ENCODE peak calls at places on chromosomes 16 and 17, in ten cellular contexts. One of them, this sample, is unnamed.

GRCh38 chr17:76791053-76791980 is 53.4 kb downstream of the MFSD11 start:
- DNase-seq in colonic mucosa: no peak
- DNase-seq in prostate gland: no peak
- DNase-seq in gastrocnemius medialis: no peak
- DNase-seq in psoas muscle: no peak
- DNase-seq in cardiac muscle cell: peak
- DNase-seq in neural progenitor cell: no peak
- DNase-seq in heart left ventricle: no peak
- DNase-seq in uterus: peak
- DNase-seq in left ventricle myocardium inferior: no peak
- DNase-seq in this sample: no peak

GRCh38 chr17:40552806-40553693 is 12.2 kb downstream of the CCR7 start:
- DNase-seq in colonic mucosa: peak
- DNase-seq in prostate gland: no peak
- DNase-seq in gastrocnemius medialis: no peak
- DNase-seq in psoas muscle: peak
- DNase-seq in cardiac muscle cell: no peak
- DNase-seq in neural progenitor cell: no peak
- DNase-seq in heart left ventricle: no peak
- DNase-seq in uterus: no peak
- DNase-seq in left ventricle myocardium inferior: no peak
- DNase-seq in this sample: peak

GRCh38 chr16:324451-325334 is 27.8 kb downstream of the AXIN1 start:
- DNase-seq in colonic mucosa: peak
- DNase-seq in prostate gland: no peak
- DNase-seq in gastrocnemius medialis: no peak
- DNase-seq in psoas muscle: no peak
- DNase-seq in cardiac muscle cell: no peak
- DNase-seq in neural progenitor cell: no peak
- DNase-seq in heart left ventricle: no peak
- DNase-seq in uterus: no peak
- DNase-seq in left ventricle myocardium inferior: peak
- DNase-seq in this sample: no peak

GRCh38 chr16:73956592-73957495 is 339.8 kb upstream of the PSMD7 start:
- DNase-seq in colonic mucosa: peak
- DNase-seq in prostate gland: peak
- DNase-seq in gastrocnemius medialis: peak
- DNase-seq in psoas muscle: no peak
- DNase-seq in cardiac muscle cell: peak
- DNase-seq in neural progenitor cell: peak
- DNase-seq in heart left ventricle: peak
- DNase-seq in uterus: peak
- DNase-seq in left ventricle myocardium inferior: peak
- DNase-seq in this sample: peak

GRCh38 chr16:81216114-81216513 is 22.4 kb upstream of the BCO1 start:
- DNase-seq in colonic mucosa: no peak
- DNase-seq in prostate gland: no peak
- DNase-seq in gastrocnemius medialis: no peak
- DNase-seq in psoas muscle: no peak
- DNase-seq in cardiac muscle cell: no peak
- DNase-seq in neural progenitor cell: no peak
- DNase-seq in heart left ventricle: no peak
- DNase-seq in uterus: no peak
- DNase-seq in left ventricle myocardium inferior: no peak
- DNase-seq in this sample: no peak

GRCh38 chr16:53465606-53466290 is 31.5 kb downstream of the RBL2 start:
- DNase-seq in colonic mucosa: no peak
- DNase-seq in prostate gland: no peak
- DNase-seq in gastrocnemius medialis: no peak
- DNase-seq in psoas muscle: no peak
- DNase-seq in cardiac muscle cell: peak
- DNase-seq in neural progenitor cell: no peak
- DNase-seq in heart left ventricle: no peak
- DNase-seq in uterus: no peak
- DNase-seq in left ventricle myocardium inferior: no peak
- DNase-seq in this sample: no peak

GRCh38 chr16:57091990-57092785 is at the start of gene CPNE2:
- DNase-seq in colonic mucosa: peak
- DNase-seq in prostate gland: peak
- DNase-seq in gastrocnemius medialis: peak
- DNase-seq in psoas muscle: peak
- DNase-seq in cardiac muscle cell: peak
- DNase-seq in neural progenitor cell: peak
- DNase-seq in heart left ventricle: peak
- DNase-seq in uterus: peak
- DNase-seq in left ventricle myocardium inferior: peak
- DNase-seq in this sample: peak

GRCh38 chr16:58732545-58733247 is 1.4 kb downstream of the GOT2 start:
- DNase-seq in colonic mucosa: no peak
- DNase-seq in prostate gland: no peak
- DNase-seq in gastrocnemius medialis: no peak
- DNase-seq in psoas muscle: no peak
- DNase-seq in cardiac muscle cell: peak
- DNase-seq in neural progenitor cell: no peak
- DNase-seq in heart left ventricle: no peak
- DNase-seq in uterus: no peak
- DNase-seq in left ventricle myocardium inferior: no peak
- DNase-seq in this sample: peak

GRCh38 chr17:64243340-64243739 is 19.7 kb downstream of the TEX2 start:
- DNase-seq in colonic mucosa: no peak
- DNase-seq in prostate gland: no peak
- DNase-seq in gastrocnemius medialis: no peak
- DNase-seq in psoas muscle: no peak
- DNase-seq in cardiac muscle cell: no peak
- DNase-seq in neural progenitor cell: no peak
- DNase-seq in heart left ventricle: no peak
- DNase-seq in uterus: no peak
- DNase-seq in left ventricle myocardium inferior: no peak
- DNase-seq in this sample: no peak

GRCh38 chr17:64240741-64241347 is 22.2 kb downstream of the TEX2 start:
- DNase-seq in colonic mucosa: peak
- DNase-seq in prostate gland: peak
- DNase-seq in gastrocnemius medialis: peak
- DNase-seq in psoas muscle: peak
- DNase-seq in cardiac muscle cell: peak
- DNase-seq in neural progenitor cell: peak
- DNase-seq in heart left ventricle: peak
- DNase-seq in uterus: peak
- DNase-seq in left ventricle myocardium inferior: peak
- DNase-seq in this sample: no peak

GRCh38 chr17:64242633-64243032 is 20.4 kb downstream of the TEX2 start:
- DNase-seq in colonic mucosa: no peak
- DNase-seq in prostate gland: no peak
- DNase-seq in gastrocnemius medialis: no peak
- DNase-seq in psoas muscle: no peak
- DNase-seq in cardiac muscle cell: no peak
- DNase-seq in neural progenitor cell: no peak
- DNase-seq in heart left ventricle: no peak
- DNase-seq in uterus: no peak
- DNase-seq in left ventricle myocardium inferior: no peak
- DNase-seq in this sample: no peak

GRCh38 chr17:64236827-64237403 is 26.1 kb downstream of the TEX2 start:
- DNase-seq in colonic mucosa: no peak
- DNase-seq in prostate gland: no peak
- DNase-seq in gastrocnemius medialis: no peak
- DNase-seq in psoas muscle: no peak
- DNase-seq in cardiac muscle cell: no peak
- DNase-seq in neural progenitor cell: peak
- DNase-seq in heart left ventricle: no peak
- DNase-seq in uterus: no peak
- DNase-seq in left ventricle myocardium inferior: no peak
- DNase-seq in this sample: peak

GRCh38 chr17:64240261-64240740 is 22.8 kb downstream of the TEX2 start:
- DNase-seq in colonic mucosa: no peak
- DNase-seq in prostate gland: no peak
- DNase-seq in gastrocnemius medialis: peak
- DNase-seq in psoas muscle: no peak
- DNase-seq in cardiac muscle cell: peak
- DNase-seq in neural progenitor cell: peak
- DNase-seq in heart left ventricle: peak
- DNase-seq in uterus: no peak
- DNase-seq in left ventricle myocardium inferior: no peak
- DNase-seq in this sample: no peak
- TF ChIP-seq CTCF in colonic mucosa: no peak
- TF ChIP-seq CTCF in prostate gland: no peak
- TF ChIP-seq CTCF in gastrocnemius medialis: no peak
- TF ChIP-seq CTCF in psoas muscle: no peak
- TF ChIP-seq CTCF in cardiac muscle cell: peak
- TF ChIP-seq CTCF in neural progenitor cell: peak
- TF ChIP-seq CTCF in heart left ventricle: no peak
- TF ChIP-seq CTCF in uterus: no peak
- TF ChIP-seq CTCF in left ventricle myocardium inferior: peak
- TF ChIP-seq CTCF in this sample: no peak

DNA sequence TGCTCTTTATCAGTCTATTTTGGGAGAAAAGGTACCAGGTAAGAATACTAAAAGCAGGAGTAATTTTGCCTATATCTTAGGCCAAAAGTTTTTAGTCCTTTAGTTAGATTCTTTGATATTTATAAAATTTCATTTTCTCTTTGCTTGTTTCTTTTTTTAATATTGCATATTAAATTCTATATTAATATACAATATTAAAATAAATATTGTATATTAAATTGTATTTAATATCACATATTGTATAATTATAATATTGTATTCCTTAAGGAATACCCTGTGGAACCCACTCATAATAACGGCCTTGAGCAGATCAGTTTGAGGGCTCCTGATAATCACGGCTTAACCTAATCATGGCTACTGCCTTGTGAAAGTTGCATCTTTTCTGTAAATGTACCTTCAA is 1.9 kb downstream of the CEP95 start:
- DNase-seq in colonic mucosa: no peak
- DNase-seq in prostate gland: no peak
- DNase-seq in gastrocnemius medialis: no peak
- DNase-seq in psoas muscle: no peak
- DNase-seq in cardiac muscle cell: no peak
- DNase-seq in neural progenitor cell: no peak
- DNase-seq in heart left ventricle: no peak
- DNase-seq in uterus: no peak
- DNase-seq in left ventricle myocardium inferior: no peak
- DNase-seq in this sample: no peak
- H3K4me3 ChIP-seq in colonic mucosa: no peak
- H3K4me3 ChIP-seq in prostate gland: peak
- H3K4me3 ChIP-seq in gastrocnemius medialis: no peak
- H3K4me3 ChIP-seq in psoas muscle: peak
- H3K4me3 ChIP-seq in cardiac muscle cell: peak
- H3K4me3 ChIP-seq in neural progenitor cell: peak
- H3K4me3 ChIP-seq in heart left ventricle: no peak
- H3K4me3 ChIP-seq in uterus: no peak
- H3K4me3 ChIP-seq in left ventricle myocardium inferior: peak
- H3K4me3 ChIP-seq in this sample: peak

GRCh38 chr17:50425682-50426471 is at the start of gene ACSF2:
- DNase-seq in colonic mucosa: peak
- DNase-seq in prostate gland: peak
- DNase-seq in gastrocnemius medialis: peak
- DNase-seq in psoas muscle: peak
- DNase-seq in cardiac muscle cell: peak
- DNase-seq in neural progenitor cell: peak
- DNase-seq in heart left ventricle: peak
- DNase-seq in uterus: peak
- DNase-seq in left ventricle myocardium inferior: peak
- DNase-seq in this sample: peak

GRCh38 chr17:50428831-50429424 is 2.9 kb downstream of the ACSF2 start:
- DNase-seq in colonic mucosa: no peak
- DNase-seq in prostate gland: peak
- DNase-seq in gastrocnemius medialis: peak
- DNase-seq in psoas muscle: no peak
- DNase-seq in cardiac muscle cell: no peak
- DNase-seq in neural progenitor cell: no peak
- DNase-seq in heart left ventricle: no peak
- DNase-seq in uterus: no peak
- DNase-seq in left ventricle myocardium inferior: no peak
- DNase-seq in this sample: no peak

GRCh38 chr17:50425001-50425681 is 877 bp upstream of the ACSF2 start:
- DNase-seq in colonic mucosa: no peak
- DNase-seq in prostate gland: no peak
- DNase-seq in gastrocnemius medialis: no peak
- DNase-seq in psoas muscle: no peak
- DNase-seq in cardiac muscle cell: no peak
- DNase-seq in neural progenitor cell: no peak
- DNase-seq in heart left ventricle: no peak
- DNase-seq in uterus: no peak
- DNase-seq in left ventricle myocardium inferior: no peak
- DNase-seq in this sample: no peak

GRCh38 chr17:50426472-50426782 is 409 bp downstream of the ACSF2 start:
- DNase-seq in colonic mucosa: no peak
- DNase-seq in prostate gland: no peak
- DNase-seq in gastrocnemius medialis: no peak
- DNase-seq in psoas muscle: no peak
- DNase-seq in cardiac muscle cell: no peak
- DNase-seq in neural progenitor cell: no peak
- DNase-seq in heart left ventricle: no peak
- DNase-seq in uterus: no peak
- DNase-seq in left ventricle myocardium inferior: no peak
- DNase-seq in this sample: no peak

GRCh38 chr17:50426814-50427787 is 1.1 kb downstream of the ACSF2 start:
- DNase-seq in colonic mucosa: peak
- DNase-seq in prostate gland: peak
- DNase-seq in gastrocnemius medialis: peak
- DNase-seq in psoas muscle: no peak
- DNase-seq in cardiac muscle cell: peak
- DNase-seq in neural progenitor cell: peak
- DNase-seq in heart left ventricle: no peak
- DNase-seq in uterus: no peak
- DNase-seq in left ventricle myocardium inferior: peak
- DNase-seq in this sample: peak
- TF ChIP-seq CTCF in colonic mucosa: no peak
- TF ChIP-seq CTCF in prostate gland: no peak
- TF ChIP-seq CTCF in gastrocnemius medialis: no peak
- TF ChIP-seq CTCF in psoas muscle: no peak
- TF ChIP-seq CTCF in cardiac muscle cell: peak
- TF ChIP-seq CTCF in neural progenitor cell: peak
- TF ChIP-seq CTCF in heart left ventricle: no peak
- TF ChIP-seq CTCF in uterus: peak
- TF ChIP-seq CTCF in left ventricle myocardium inferior: no peak
- TF ChIP-seq CTCF in this sample: peak

GRCh38 chr17:77882481-77883212 is 75.9 kb upstream of the TNRC6C start:
- DNase-seq in colonic mucosa: peak
- DNase-seq in prostate gland: no peak
- DNase-seq in gastrocnemius medialis: peak
- DNase-seq in psoas muscle: peak
- DNase-seq in cardiac muscle cell: peak
- DNase-seq in neural progenitor cell: no peak
- DNase-seq in heart left ventricle: peak
- DNase-seq in uterus: peak
- DNase-seq in left ventricle myocardium inferior: peak
- DNase-seq in this sample: peak
- H3K4me3 ChIP-seq in colonic mucosa: no peak
- H3K4me3 ChIP-seq in prostate gland: no peak
- H3K4me3 ChIP-seq in gastrocnemius medialis: no peak
- H3K4me3 ChIP-seq in psoas muscle: no peak
- H3K4me3 ChIP-seq in cardiac muscle cell: no peak
- H3K4me3 ChIP-seq in neural progenitor cell: no peak
- H3K4me3 ChIP-seq in heart left ventricle: no peak
- H3K4me3 ChIP-seq in uterus: no peak
- H3K4me3 ChIP-seq in left ventricle myocardium inferior: no peak
- H3K4me3 ChIP-seq in this sample: no peak